ENCODE peak calls at places on chromosomes 2 and 18, in nine cellular contexts. L, J, C, K, Y, Q, W, Z and P are unnamed samples.

GRCh38 chr2:149928026-149928425 is 340.5 kb upstream of the MMADHC start:
- DNase-seq in C (no peak), Q (no peak), L (no peak), W (peak), Z (no peak), J (no peak), K (no peak), Y (no peak), P (no peak)

GRCh38 chr2:54771166-54771565 is 47.7 kb downstream of the EML6 start:
- DNase-seq in Y (no peak), Z (no peak), C (no peak), J (peak), W (no peak), Q (no peak), K (peak), L (peak), P (peak)

GRCh38 chr2:154402138-154402714 is 296.3 kb upstream of the KCNJ3 start:
- DNase-seq in Z (no peak), W (peak), K (peak), J (peak), Y (peak), Q (no peak), L (peak), C (no peak), P (peak)

GRCh38 chr2:32925283-32925682 is 21.5 kb upstream of the LTBP1 start:
- DNase-seq in Y (no peak), Z (no peak), C (no peak), Q (no peak), W (no peak), J (no peak), K (no peak), L (no peak), P (no peak)

GRCh38 chr2:64212801-64213321 is 68.6 kb upstream of the PELI1 start:
- DNase-seq in W (no peak), Q (no peak), K (peak), L (peak), J (peak), Z (no peak), C (no peak), Y (peak), P (peak)

GRCh38 chr2:188512456-188512855 is 220.8 kb downstream of the GULP1 start:
- DNase-seq in C (no peak), K (peak), J (peak), W (peak), Z (no peak), L (peak), Y (peak), Q (no peak), P (peak)

GRCh38 chr2:173623411-173624076 is 268.9 kb downstream of the CDCA7 start:
- DNase-seq in W (no peak), Y (no peak), Z (no peak), Q (no peak), K (no peak), C (no peak), J (no peak), L (no peak), P (no peak)

GRCh38 chr18:32911660-32912284 is 138.9 kb upstream of the KLHL14 start:
- DNase-seq in Y (peak), L (peak), C (no peak), K (peak), W (no peak), J (peak), Q (no peak), Z (no peak), P (peak)

GRCh38 chr2:184769038-184769437 is 170.7 kb downstream of the ZNF804A start:
- DNase-seq in C (no peak), J (no peak), K (peak), Z (no peak), Q (no peak), W (no peak), L (peak), Y (peak), P (peak)

GRCh38 chr2:47265751-47266231 is 110.7 kb upstream of the STPG4 start:
- DNase-seq in Y (no peak), J (no peak), L (peak), K (no peak), W (no peak), C (no peak), Z (no peak), Q (no peak), P (no peak)

GRCh38 chr2:26144031-26144430 is 28.9 kb upstream of the GAREM2 start:
- DNase-seq in K (no peak), Z (no peak), L (no peak), Q (no peak), J (no peak), W (no peak), Y (peak), C (no peak), P (no peak)

GRCh38 chr2:12579018-12579417 is 137.7 kb upstream of the TRIB2 start:
- DNase-seq in K (no peak), W (no peak), Q (no peak), L (peak), J (peak), C (no peak), Z (no peak), Y (no peak), P (no peak)

GRCh38 chr2:129936334-129936934 is 43.0 kb upstream of the RAB6C start:
- DNase-seq in J (no peak), K (peak), C (peak), Z (no peak), Y (peak), L (no peak), W (no peak), Q (no peak), P (no peak)

GRCh38 chr18:55272510-55273243 is 313.4 kb upstream of the CCDC68 start:
- DNase-seq in J (no peak), C (no peak), K (peak), Y (peak), L (peak), W (no peak), Z (no peak), Q (no peak), P (no peak)

GRCh38 chr2:19883486-19883885 is 18.3 kb downstream of the TTC32 start:
- DNase-seq in K (no peak), Y (no peak), Q (no peak), W (no peak), C (no peak), Z (no peak), J (no peak), L (no peak), P (no peak)

GRCh38 chr2:31517442-31518203 is 63.1 kb downstream of the SRD5A2 start:
- DNase-seq in W (no peak), Y (no peak), J (no peak), Z (no peak), L (no peak), Q (no peak), K (no peak), C (no peak), P (no peak)

GRCh38 chr2:227870710-227871374 is 589 bp upstream of the DAW1 start:
- DNase-seq in C (no peak), L (peak), K (peak), Q (no peak), Y (peak), Z (no peak), W (no peak), J (no peak), P (peak)

GRCh38 chr2:99442837-99443236 is 47.0 kb downstream of the REV1 start:
- DNase-seq in Z (no peak), Y (no peak), Q (no peak), K (peak), J (no peak), C (no peak), L (no peak), W (no peak), P (peak)

GRCh38 chr2:42827647-42828486 is 35.5 kb upstream of the HAAO start:
- DNase-seq in Y (peak), L (peak), W (peak), C (peak), Z (peak), J (peak), K (peak), Q (peak), P (peak)

GRCh38 chr2:165013944-165014619 is 58.8 kb upstream of the SLC38A11 start:
- DNase-seq in L (no peak), W (no peak), Q (no peak), C (no peak), Y (no peak), Z (no peak), J (no peak), K (no peak), P (no peak)

GRCh38 chr2:204886713-204887112 is 341.4 kb downstream of the PARD3B start:
- DNase-seq in C (no peak), Y (no peak), J (no peak), L (no peak), Q (no peak), Z (no peak), W (no peak), K (no peak), P (no peak)

GRCh38 chr2:171327043-171327496 is 106.7 kb downstream of the METTL8 start:
- DNase-seq in Z (no peak), J (no peak), Q (no peak), Y (no peak), C (no peak), W (no peak), L (no peak), K (no peak), P (no peak)

GRCh38 chr2:30224147-30224546 is 7.2 kb upstream of the LBH start:
- DNase-seq in W (no peak), C (no peak), Z (no peak), J (no peak), K (no peak), L (no peak), Q (no peak), Y (no peak), P (no peak)